ENCODE peak calls at places on chromosomes 16 and 17, in four cellular contexts. E, A, M and R are unnamed samples.

GRCh38 chr17:49703557-49704277 is 4.0 kb downstream of the SLC35B1 start:
- DNase-seq in M (peak; percentile 71), E (peak; percentile 43), A (peak; percentile 16), R (peak; percentile 44)

GRCh38 chr17:32318071-32318470 is 23.9 kb downstream of the C17orf75 start:
- DNase-seq in A (no peak), M (no peak), E (no peak), R (no peak)

GRCh38 chr16:11494029-11494428 is 92.7 kb downstream of the LITAF start:
- DNase-seq in E (no peak), A (no peak), M (no peak), R (no peak)

GRCh38 chr17:82351254-82351712 is 7.8 kb upstream of the TEX19 start:
- DNase-seq in M (no peak), A (no peak), E (no peak), R (no peak)

GRCh38 chr17:31068291-31068690 is 26.5 kb upstream of the NF1 start:
- DNase-seq in A (no peak), E (peak; percentile 10), M (peak; percentile 37), R (no peak)

GRCh38 chr16:85327731-85328664 is 215.7 kb upstream of the CIBAR2 start:
- DNase-seq in A (no peak), E (no peak), M (peak; percentile 64), R (no peak)

GRCh38 chr16:47848481-47849109 is 307.2 kb downstream of the ABCC12 start:
- DNase-seq in E (peak; percentile 7), M (peak; percentile 2), A (peak; percentile 77), R (peak; percentile 37)

GRCh38 chr17:74118504-74118903 is 85.0 kb upstream of the RPL38 start:
- DNase-seq in M (no peak), A (no peak), E (no peak), R (no peak)

GRCh38 chr17:77594416-77595209 is 363.9 kb upstream of the TNRC6C start:
- DNase-seq in E (no peak), A (no peak), M (no peak), R (no peak)

GRCh38 chr16:58426095-58426494 is 33.8 kb downstream of the GINS3 start:
- DNase-seq in M (no peak), A (no peak), E (no peak), R (no peak)